ENCODE peak calls at places on chromosome 5, in eight cellular contexts. F is AML-193; C is type B pancreatic cell; J is NCI-H1417; L is GM03348; Q is activated effector memory CD4-positive, alpha-beta T cell treated with Interleukin-2 at 50 U/mL for 16 hours; W is NAMALWA; R is effector memory CD8-positive, alpha-beta T cell. M is an unnamed sample.

GRCh38 chr5:128038641-128039040 is 44.9 kb upstream of the SLC12A2 start:
- DNase-seq in R (no peak), L (peak; percentile 51), F (no peak), W (no peak), C (no peak), J (no peak), Q (no peak), M (no peak)

GRCh38 chr5:157476699-157477408 is 16.8 kb downstream of the NIPAL4 start:
- DNase-seq in Q (no peak), J (peak; percentile 33), W (peak; percentile 76), C (no peak), R (peak; percentile 8), L (peak; percentile 83), F (peak; percentile 42), M (peak; percentile 60)

GRCh38 chr5:171313481-171314206 is 4.6 kb downstream of the TLX3 start:
- DNase-seq in W (no peak), L (no peak), F (no peak), Q (no peak), R (no peak), J (no peak), C (no peak), M (no peak)

GRCh38 chr5:95783661-95784060 is 38.9 kb downstream of the GLRX start:
- DNase-seq in Q (no peak), W (no peak), R (no peak), L (no peak), F (no peak), C (no peak), J (no peak), M (no peak)

GRCh38 chr5:1568201-1568979 is 44.6 kb upstream of the LPCAT1 start:
- DNase-seq in L (peak; percentile 52), F (no peak), R (no peak), W (no peak), Q (no peak), C (no peak), J (no peak), M (no peak)

GRCh38 chr5:170314696-170315095 is 17.1 kb upstream of the LCP2 start:
- DNase-seq in Q (no peak), R (no peak), J (no peak), W (no peak), L (no peak), F (no peak), C (no peak), M (no peak)

GRCh38 chr5:62284946-62285891 is 20.8 kb upstream of the KIF2A start:
- DNase-seq in W (no peak), R (no peak), Q (peak; percentile 19), C (no peak), L (no peak), F (no peak), J (no peak), M (no peak)

GRCh38 chr5:134084570-134084969 is 29.9 kb upstream of the TCF7 start:
- DNase-seq in C (no peak), W (no peak), R (no peak), J (no peak), L (no peak), Q (no peak), F (no peak), M (no peak)

GRCh38 chr5:56518820-56519219 is 285.7 kb upstream of the ANKRD55 start:
- DNase-seq in J (no peak), L (no peak), F (no peak), R (no peak), Q (no peak), W (no peak), C (no peak), M (no peak)

GRCh38 chr5:146867996-146868708 is 10.4 kb downstream of the PPP2R2B start:
- DNase-seq in F (no peak), J (no peak), R (no peak), C (no peak), Q (no peak), L (no peak), W (no peak), M (no peak)

GRCh38 chr5:31935702-31936347 is 238.3 kb downstream of the GOLPH3 start:
- DNase-seq in F (no peak), R (no peak), L (peak; percentile 28), J (no peak), W (no peak), Q (no peak), C (no peak), M (no peak)

GRCh38 chr5:171127314-171127713 is 181.7 kb upstream of the TLX3 start:
- DNase-seq in J (no peak), W (no peak), F (no peak), R (no peak), Q (no peak), L (peak; percentile 11), C (no peak), M (no peak)

GRCh38 chr5:36593867-36594266 is 12.5 kb upstream of the SLC1A3 start:
- DNase-seq in W (peak; percentile 19), Q (no peak), R (no peak), F (peak; percentile 61), L (no peak), J (no peak), C (no peak), M (no peak)

GRCh38 chr5:79552984-79553383 is 39.0 kb upstream of the HOMER1 start:
- DNase-seq in L (no peak), C (no peak), F (no peak), W (no peak), Q (no peak), R (no peak), J (no peak), M (no peak)

GRCh38 chr5:178454308-178454707 is 135.9 kb downstream of the COL23A1 start:
- DNase-seq in R (no peak), Q (no peak), J (no peak), L (no peak), F (no peak), W (no peak), C (peak; percentile 60), M (no peak)

GRCh38 chr5:81590498-81591384 is 160.2 kb downstream of the SSBP2 start:
- DNase-seq in L (no peak), C (no peak), W (no peak), F (no peak), Q (no peak), J (no peak), R (no peak), M (no peak)

GRCh38 chr5:136164226-136164625 is 28.7 kb downstream of the SMIM32 start:
- DNase-seq in L (no peak), Q (no peak), F (no peak), W (peak; percentile 16), R (no peak), C (no peak), J (no peak), M (no peak)

GRCh38 chr5:73617510-73618279 is 8.3 kb upstream of the ARHGEF28 start:
- DNase-seq in W (no peak), L (peak; percentile 45), J (no peak), Q (no peak), R (no peak), C (no peak), F (no peak), M (no peak)

GRCh38 chr5:169716287-169716686 is 79.2 kb downstream of the DOCK2 start:
- DNase-seq in Q (no peak), J (no peak), F (peak; percentile 13), L (peak; percentile 60), W (no peak), C (no peak), R (no peak), M (no peak)

GRCh38 chr5:93622240-93622885 is 39.3 kb downstream of the NR2F1 start:
- DNase-seq in L (no peak), C (no peak), F (peak; percentile 42), J (peak; percentile 51), R (peak; percentile 64), Q (no peak), W (peak; percentile 55), M (peak; percentile 83)

GRCh38 chr5:135974019-135974600 is 19.3 kb upstream of the LECT2 start:
- DNase-seq in W (no peak), F (no peak), C (no peak), J (no peak), Q (no peak), L (no peak), R (no peak), M (no peak)

GRCh38 chr5:60993875-60994571 is 49.0 kb downstream of the NDUFAF2 start:
- DNase-seq in L (no peak), W (no peak), F (no peak), Q (no peak), R (no peak), J (no peak), C (no peak), M (no peak)

GRCh38 chr5:169574147-169574646 is 9.4 kb upstream of the SPDL1 start:
- DNase-seq in Q (no peak), C (no peak), W (no peak), L (no peak), J (no peak), R (no peak), F (no peak), M (no peak)

GRCh38 chr5:150143725-150144058 is 12.0 kb downstream of the PDGFRB start:
- DNase-seq in L (peak; percentile 56), Q (no peak), F (no peak), J (no peak), C (no peak), W (no peak), R (no peak), M (no peak)

GRCh38 chr5:98827161-98827560 is 53.7 kb downstream of the RGMB start:
- DNase-seq in W (peak; percentile 60), F (no peak), J (peak; percentile 6), Q (no peak), C (no peak), L (peak; percentile 65), R (no peak), M (peak; percentile 2)

GRCh38 chr5:127958421-127959011 is 125.0 kb upstream of the SLC12A2 start:
- DNase-seq in L (no peak), Q (no peak), R (no peak), F (no peak), W (no peak), C (no peak), J (peak; percentile 28), M (no peak)

GRCh38 chr5:162047279-162047678 is 20.3 kb upstream of the GABRG2 start:
- DNase-seq in R (no peak), W (no peak), Q (no peak), L (no peak), J (no peak), C (no peak), F (no peak), M (no peak)

GRCh38 chr5:157253547-157253946 is 12.4 kb upstream of the CYFIP2 start:
- DNase-seq in J (peak; percentile 24), L (peak; percentile 90), R (no peak), C (no peak), Q (no peak), W (peak; percentile 64), F (peak; percentile 37), M (peak; percentile 5)

GRCh38 chr5:141850183-141850768 is 27.9 kb downstream of the PCDH1 start:
- DNase-seq in W (no peak), C (no peak), L (peak; percentile 96), J (no peak), R (peak; percentile 18), F (no peak), Q (peak; percentile 18), M (peak; percentile 28)